ENCODE peak calls at places on chromosomes 5 and 9, in six cellular contexts. E, O, R, I, P and B are unnamed samples.
A peak's percentile ranks its signal among the peaks of the same experiment; 100 is the strongest.

GRCh38 chr5:174504266-174504726 is 220.1 kb upstream of the MSX2 start:
- DNase-seq in P (no peak), E (no peak), R (no peak), O (no peak), I (no peak), B (no peak)

GRCh38 chr5:67208403-67208802 is 11.8 kb upstream of the CD180 start:
- DNase-seq in R (no peak), E (no peak), O (no peak), I (no peak), P (no peak), B (no peak)

GRCh38 chr5:158471179-158471924 is 612.4 kb upstream of the CLINT1 start:
- DNase-seq in R (no peak), I (no peak), E (no peak), O (peak; percentile 46), P (no peak), B (no peak)

GRCh38 chr5:107254902-107255234 is 415.9 kb downstream of the EFNA5 start:
- DNase-seq in P (no peak), E (no peak), R (no peak), I (no peak), O (no peak), B (no peak)

GRCh38 chr9:69089082-69089481 is 53.5 kb downstream of the FXN start:
- DNase-seq in R (no peak), I (no peak), O (no peak), P (no peak), E (no peak), B (no peak)

GRCh38 chr9:99147177-99147576 is 42.3 kb downstream of the TGFBR1 start:
- DNase-seq in I (no peak), E (no peak), R (no peak), O (no peak), P (no peak), B (no peak)

GRCh38 chr9:33185858-33186257 is 18.7 kb upstream of the B4GALT1 start:
- DNase-seq in E (no peak), R (no peak), O (no peak), I (no peak), P (no peak), B (no peak)

GRCh38 chr5:107476783-107477182 is 194.0 kb downstream of the EFNA5 start:
- DNase-seq in P (no peak), O (no peak), R (no peak), E (peak; percentile 76), I (no peak), B (no peak)

GRCh38 chr5:116579139-116579538 is 4.5 kb upstream of the SEMA6A start:
- DNase-seq in O (no peak), R (no peak), I (no peak), P (no peak), E (no peak), B (no peak)

GRCh38 chr5:68545636-68546325 is 330.2 kb downstream of the PIK3R1 start:
- DNase-seq in I (no peak), O (no peak), R (no peak), P (no peak), E (no peak), B (no peak)

GRCh38 chr5:43648499-43649124 is 45.6 kb downstream of the NNT start:
- DNase-seq in P (no peak), E (no peak), R (no peak), I (no peak), O (no peak), B (no peak)